ENCODE peak calls at places on chromosome 2, in five cellular contexts. G, F, H, U and J are unnamed samples.

GRCh38 chr2:54671875-54672586 is 51.4 kb upstream of the EML6 start:
- DNase-seq in G (no peak), F (no peak), H (no peak), U (no peak), J (no peak)

GRCh38 chr2:213551526-213551925 is 267.3 kb downstream of the SPAG16 start:
- DNase-seq in G (no peak), F (no peak), H (no peak), U (no peak), J (no peak)

GRCh38 chr2:63679252-63679850 is 90.6 kb downstream of the MDH1 start:
- DNase-seq in G (no peak), F (no peak), H (no peak), U (no peak), J (no peak)

GRCh38 chr2:67436221-67436620 is 39.1 kb downstream of the ETAA1 start:
- DNase-seq in G (no peak), F (no peak), H (no peak), U (no peak), J (no peak)

GRCh38 chr2:240642061-240642805 is 17.0 kb downstream of the GPR35 start:
- DNase-seq in G (peak), F (peak), H (no peak), U (peak), J (no peak)

GRCh38 chr2:231701456-231702373 is 6.6 kb upstream of the PTMA start:
- DNase-seq in G (peak), F (no peak), H (no peak), U (no peak), J (no peak)

GRCh38 chr2:39492095-39492590 is 55.1 kb upstream of the MAP4K3 start:
- DNase-seq in G (no peak), F (no peak), H (no peak), U (no peak), J (no peak)

GRCh38 chr2:71528749-71529148 is 75.4 kb downstream of the DYSF start:
- DNase-seq in G (peak), F (no peak), H (no peak), U (peak), J (no peak)

GRCh38 chr2:15170068-15170775 is 390.9 kb downstream of the NBAS start:
- DNase-seq in G (no peak), F (no peak), H (no peak), U (no peak), J (no peak)

GRCh38 chr2:229270551-229271410 is at the start of gene PID1:
- DNase-seq in G (peak), F (no peak), H (no peak), U (peak), J (no peak)

GRCh38 chr2:158191076-158191566 is 89.4 kb downstream of the UPP2 start:
- DNase-seq in G (no peak), F (no peak), H (no peak), U (no peak), J (peak)

GRCh38 chr2:99715956-99716355 is 226.1 kb upstream of the REV1 start:
- DNase-seq in G (no peak), F (no peak), H (no peak), U (no peak), J (no peak)

GRCh38 chr2:111162718-111163331 is 42.1 kb downstream of the BCL2L11 start:
- DNase-seq in G (no peak), F (no peak), H (no peak), U (no peak), J (no peak)

GRCh38 chr2:142980246-142981068 is 103.0 kb downstream of the KYNU start:
- DNase-seq in G (no peak), F (no peak), H (no peak), U (no peak), J (no peak)

GRCh38 chr2:216636570-216637450 is 3.6 kb downstream of the IGFBP2 start:
- DNase-seq in G (no peak), F (no peak), H (no peak), U (peak), J (no peak)
- H3K27ac ChIP-seq in G (no peak), F (no peak), H (peak), U (peak), J (no peak)

DNA sequence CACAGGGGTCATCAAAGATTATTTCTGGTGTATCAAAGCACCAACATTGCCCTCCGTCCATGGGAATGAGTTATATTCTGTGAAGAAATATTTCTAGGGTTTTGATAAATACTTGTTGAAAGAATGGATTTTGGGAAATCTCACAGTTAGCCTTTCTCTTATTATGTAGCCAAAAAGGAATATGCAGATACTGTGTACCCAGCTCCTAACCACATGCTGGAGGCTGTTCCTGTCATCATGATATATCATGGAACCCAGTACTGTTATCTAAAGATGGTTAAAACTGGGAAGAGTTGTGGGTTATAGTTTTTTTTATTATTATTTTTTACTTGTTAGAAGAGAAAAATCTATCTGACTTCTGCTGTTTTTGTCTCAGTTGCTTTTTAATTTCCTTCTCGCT is 82.8 kb downstream of the POLE4 start:
- DNase-seq in G (no peak), F (no peak), H (no peak), U (no peak), J (no peak)
- H3K4me3 ChIP-seq in G (no peak), F (no peak), H (no peak), U (no peak), J (no peak)

GRCh38 chr2:209472386-209472832 is 48.6 kb downstream of the MAP2 start:
- DNase-seq in G (no peak), F (no peak), H (no peak), U (no peak), J (no peak)

GRCh38 chr2:209474960-209475359 is 51.1 kb downstream of the MAP2 start:
- DNase-seq in G (no peak), F (no peak), H (no peak), U (no peak), J (no peak)

GRCh38 chr2:209471037-209471436 is 47.2 kb downstream of the MAP2 start:
- DNase-seq in G (no peak), F (no peak), H (no peak), U (no peak), J (no peak)

GRCh38 chr2:209473930-209474419 is 50.1 kb downstream of the MAP2 start:
- DNase-seq in G (no peak), F (no peak), H (no peak), U (no peak), J (no peak)

DNA sequence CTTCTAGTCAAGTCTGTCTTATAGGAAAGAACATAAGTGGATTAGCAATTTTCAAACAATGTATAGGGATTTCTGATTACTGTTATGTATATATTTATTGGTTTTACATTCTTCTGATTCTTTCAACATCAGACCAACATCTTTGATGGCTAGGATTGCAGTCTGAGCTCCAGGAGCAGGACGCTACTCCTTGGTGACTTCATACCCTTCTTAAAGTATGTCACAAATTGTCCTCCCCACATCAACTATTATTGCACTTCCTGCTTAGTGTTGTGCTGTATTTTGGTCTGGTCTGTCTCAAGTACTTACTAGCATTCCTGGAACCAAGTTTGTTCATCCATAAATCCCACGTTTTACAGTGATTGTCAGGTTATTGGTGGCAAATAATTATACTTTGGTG is 49.0 kb downstream of the MAP2 start:
- DNase-seq in G (no peak), F (no peak), H (no peak), U (no peak), J (no peak)
- H3K27ac ChIP-seq in G (peak), F (no peak), H (no peak), U (no peak), J (no peak)

GRCh38 chr2:42566837-42567251 is 1.6 kb upstream of the MTA3 start:
- DNase-seq in G (no peak), F (no peak), H (no peak), U (no peak), J (no peak)

GRCh38 chr2:42566006-42566405 is 2.4 kb upstream of the MTA3 start:
- DNase-seq in G (no peak), F (no peak), H (no peak), U (no peak), J (peak)

GRCh38 chr2:42567806-42568429 is 514 bp upstream of the MTA3 start:
- DNase-seq in G (no peak), F (peak), H (no peak), U (no peak), J (peak)

GRCh38 chr2:42568431-42569115 is at the start of gene MTA3:
- DNase-seq in G (peak), F (peak), H (no peak), U (peak), J (peak)

DNA sequence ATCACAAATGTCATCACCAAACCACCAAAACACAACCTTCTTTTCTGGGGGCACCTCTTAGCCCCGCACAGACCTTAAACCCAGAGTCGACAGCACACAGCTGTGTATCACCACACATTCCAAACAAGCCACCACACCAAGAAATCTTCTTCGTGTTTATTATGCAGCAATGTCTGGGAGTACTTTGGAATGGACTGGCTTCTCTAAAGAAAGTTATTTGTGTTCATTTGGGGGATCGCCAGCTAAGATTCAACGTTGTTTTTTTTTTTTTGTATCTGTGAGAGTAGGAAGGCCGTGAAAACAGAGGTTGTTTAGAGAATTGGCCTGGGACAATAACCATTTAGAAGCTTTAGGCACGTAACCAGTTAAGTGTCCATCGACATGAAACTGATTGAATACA is 1.0 kb upstream of the MTA3 start:
- DNase-seq in G (no peak), F (no peak), H (no peak), U (no peak), J (no peak)
- H3K4me3 ChIP-seq in G (no peak), F (no peak), H (no peak), U (no peak), J (no peak)

DNA sequence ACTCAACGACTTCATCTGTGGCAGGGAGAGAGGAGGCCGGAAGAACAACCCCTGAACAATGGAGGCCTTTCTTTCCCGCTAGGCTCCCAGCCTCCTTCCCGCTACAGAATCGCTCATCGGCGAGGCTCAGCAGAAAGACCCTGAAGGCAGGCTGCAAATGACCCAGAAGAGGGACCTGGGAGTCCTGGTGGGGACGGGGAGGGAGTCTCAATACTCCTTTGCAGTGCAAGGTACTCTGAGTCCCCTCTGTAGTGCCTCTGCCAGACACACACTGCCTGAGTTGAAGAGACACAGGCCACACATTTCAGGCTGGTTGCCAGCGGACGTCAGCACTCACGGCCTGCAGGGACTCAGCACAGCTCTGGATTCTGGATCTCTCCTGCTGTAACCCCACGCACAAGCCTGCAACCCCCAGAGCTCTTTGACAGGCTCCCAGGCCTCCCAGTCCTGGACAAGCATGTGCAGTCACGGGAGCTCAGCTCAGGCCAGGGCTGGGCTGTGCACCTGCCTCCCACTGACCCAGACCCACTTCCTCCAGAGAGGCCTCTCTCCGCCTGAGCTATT is 6.1 kb downstream of the GPR17 start:
- DNase-seq in G (no peak), F (no peak), H (no peak), U (no peak), J (no peak)
- H3K27ac ChIP-seq in G (peak), F (no peak), H (peak), U (no peak), J (no peak)

DNA sequence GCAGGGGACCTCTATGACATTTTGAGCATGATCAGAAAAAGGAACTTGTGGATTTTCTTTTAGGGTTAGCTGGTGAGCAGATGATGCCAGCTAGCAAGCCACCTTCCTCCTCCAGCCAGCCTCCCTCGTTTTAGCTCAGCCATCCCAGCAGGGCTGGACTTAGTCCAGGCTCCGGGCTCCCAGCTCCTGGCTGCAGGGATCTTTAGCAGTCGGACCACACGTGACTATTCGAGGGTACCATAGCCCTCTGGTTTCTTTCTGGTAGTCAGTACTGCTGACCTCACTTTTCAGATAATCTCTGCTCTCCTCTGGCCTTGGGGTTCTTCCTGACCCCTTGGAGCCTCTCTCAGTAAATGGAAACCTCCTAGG is 31.8 kb downstream of the NCK2 start:
- DNase-seq in G (no peak), F (no peak), H (no peak), U (peak), J (no peak)
- H3K4me3 ChIP-seq in G (no peak), F (no peak), H (peak), U (no peak), J (peak)

DNA sequence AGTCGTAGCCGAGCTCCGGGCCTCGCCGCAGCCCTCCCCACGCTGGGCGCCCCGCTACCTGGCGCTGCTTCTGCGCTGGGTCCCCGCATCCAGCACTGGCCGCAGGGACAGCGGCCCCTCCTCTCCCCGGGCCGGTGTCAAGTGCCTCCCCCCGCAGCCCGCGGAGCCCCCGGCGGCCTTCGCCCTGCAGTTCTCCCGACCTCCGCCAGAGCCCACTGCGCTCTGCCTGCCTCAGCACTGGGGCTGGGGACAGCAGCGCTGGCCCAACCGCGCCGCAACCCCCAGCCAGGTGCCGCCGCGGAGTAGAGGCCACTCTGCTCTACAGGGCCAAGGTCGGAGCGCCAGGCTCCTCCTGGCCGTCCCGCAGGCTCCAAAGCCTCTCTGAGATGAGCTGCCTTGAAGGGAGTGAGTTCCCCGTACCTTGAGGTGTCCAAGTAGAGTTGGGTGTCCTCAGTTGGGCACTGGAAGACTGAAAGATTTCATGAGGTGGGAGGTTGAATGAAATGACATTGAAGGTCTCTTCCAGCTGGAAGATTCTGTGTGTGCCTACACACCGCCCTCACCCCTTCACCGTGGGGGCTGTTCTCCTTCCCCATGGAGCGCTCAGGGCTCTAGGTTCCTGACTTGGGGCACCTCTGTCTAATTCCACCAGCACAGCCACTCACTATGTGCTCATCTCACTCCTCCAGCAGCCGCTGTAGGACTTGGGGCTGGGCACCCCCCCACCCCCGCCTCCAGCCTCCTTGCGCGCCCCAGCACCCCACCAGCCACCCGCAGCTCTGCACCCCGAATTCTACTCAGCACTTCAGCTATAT is 854 bp upstream of the DNMT3A start:
- DNase-seq in G (peak), F (no peak), H (no peak), U (peak), J (peak)
- H3K27ac ChIP-seq in G (peak), F (no peak), H (peak), U (no peak), J (no peak)

DNA sequence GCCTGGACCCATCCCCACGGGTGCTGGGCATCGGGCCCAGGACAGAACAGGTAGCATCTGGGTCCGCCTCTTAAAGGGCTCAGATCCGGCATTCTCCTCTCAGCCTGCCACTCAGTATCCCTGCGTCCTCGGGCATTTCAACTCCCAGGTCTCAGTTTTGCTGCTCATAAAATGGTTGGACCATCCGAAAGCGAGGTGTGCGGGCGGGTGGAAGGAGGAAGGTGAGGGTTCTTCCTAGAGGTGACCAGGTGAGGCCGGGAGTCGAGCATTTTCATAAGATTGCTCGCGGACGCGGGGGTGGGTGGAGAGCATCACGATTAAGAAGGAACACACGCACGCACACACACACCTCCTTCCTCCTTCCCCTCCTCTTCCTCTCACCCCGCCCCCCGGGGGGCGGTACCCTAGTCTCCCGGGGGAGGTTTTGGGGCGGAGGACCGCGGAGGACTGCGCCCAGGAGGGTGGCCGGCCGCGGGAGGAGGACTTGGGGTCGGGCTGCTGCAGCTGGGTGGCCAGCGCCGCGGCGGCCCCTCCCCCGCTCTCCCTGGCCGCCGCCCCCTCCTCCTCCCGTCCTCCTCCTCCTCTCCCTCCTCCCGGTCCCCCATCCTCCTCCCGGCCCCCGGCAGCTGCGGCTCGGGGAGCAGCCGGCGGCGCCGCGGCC is 97.9 kb upstream of the GPR45 start:
- DNase-seq in G (no peak), F (no peak), H (no peak), U (no peak), J (no peak)
- H3K4me3 ChIP-seq in G (peak), F (peak), H (peak), U (no peak), J (peak)

GRCh38 chr2:203535784-203536590 is 886 bp upstream of the RAPH1 start:
- DNase-seq in G (no peak), F (no peak), H (no peak), U (no peak), J (no peak)
- H3K27ac ChIP-seq in G (peak), F (peak), H (peak), U (peak), J (no peak)